ENCODE peak calls at places on chromosomes 4 and X, in five cellular contexts. N is DMS 273 treated with DMSO at 0.1 percent for 48 hours; I is NCI-H446 treated with DMSO at 0.1 percent for 48 hours; J is iris pigment epithelial cell; E is stimulated activated CD8-positive, alpha-beta memory T cell treated with anti-CD3 and anti-CD28 coated beads, Interleukin-2, amount 100 ng/mL, for 1 hour. D is an unnamed sample.

GRCh38 chr4:105059337-105059736 is 87.3 kb upstream of the TET2 start:
- DNase-seq in N (no peak), I (no peak), J (no peak), E (no peak), D (peak)

GRCh38 chrX:71623714-71624113 is 5.4 kb upstream of the CXCR3 start:
- DNase-seq in N (no peak), I (no peak), J (no peak), E (no peak), D (no peak)

GRCh38 chr4:180669637-180670036 is 1573.6 kb upstream of the TENM3 start:
- DNase-seq in N (no peak), I (no peak), J (peak), E (no peak), D (peak)

GRCh38 chrX:41922694-41923171 is 621 bp downstream of the CASK start:
- DNase-seq in N (no peak), I (no peak), J (peak), E (no peak), D (peak)

GRCh38 chr4:48575964-48576363 is 85.9 kb downstream of the ZAR1 start:
- DNase-seq in N (no peak), I (no peak), J (peak), E (no peak), D (peak)

GRCh38 chr4:123524958-123525628 is 128.5 kb downstream of the SPRY1 start:
- DNase-seq in N (no peak), I (no peak), J (peak), E (no peak), D (peak)

GRCh38 chrX:1323315-1323714 is 13.3 kb upstream of the IL3RA start:
- DNase-seq in N (no peak), I (no peak), J (peak), E (peak), D (peak)

GRCh38 chr4:121421594-121421993 is 40.8 kb upstream of the QRFPR start:
- DNase-seq in N (no peak), I (peak), J (no peak), E (no peak), D (peak)

GRCh38 chrX:124086411-124086810 is 124.9 kb downstream of the STAG2 start:
- DNase-seq in N (no peak), I (no peak), J (peak), E (no peak), D (no peak)

GRCh38 chr4:56218230-56218895 is 168.9 kb downstream of the AASDH start:
- DNase-seq in N (no peak), I (no peak), J (no peak), E (no peak), D (no peak)

GRCh38 chrX:110734894-110735541 is 60.6 kb downstream of the CHRDL1 start:
- DNase-seq in N (no peak), I (no peak), J (peak), E (no peak), D (peak)

GRCh38 chr4:151658959-151659593 is 101.7 kb downstream of the GATB start:
- DNase-seq in N (no peak), I (no peak), J (peak), E (no peak), D (peak)

GRCh38 chrX:42680651-42681050 is 97.3 kb downstream of the PPP1R2C start:
- DNase-seq in N (no peak), I (no peak), J (peak), E (no peak), D (peak)

GRCh38 chrX:151176351-151176750 is at the start of gene GPR50:
- DNase-seq in N (no peak), I (no peak), J (no peak), E (no peak), D (no peak)

GRCh38 chrX:46294234-46294633 is 251.0 kb downstream of the ZNF674 start:
- DNase-seq in N (no peak), I (no peak), J (peak), E (no peak), D (peak)

GRCh38 chrX:110671068-110671803 is 124.4 kb downstream of the CHRDL1 start:
- DNase-seq in N (no peak), I (no peak), J (peak), E (no peak), D (peak)

GRCh38 chrX:111411591-111412371 is at the start of gene DCX:
- DNase-seq in N (no peak), I (peak), J (no peak), E (no peak), D (no peak)

GRCh38 chr4:2939383-2940243 is 23.6 kb downstream of the NOP14 start:
- DNase-seq in N (no peak), I (no peak), J (no peak), E (no peak), D (no peak)

GRCh38 chr4:104975617-104976016 is 171.1 kb upstream of the TET2 start:
- DNase-seq in N (no peak), I (no peak), J (no peak), E (no peak), D (no peak)

GRCh38 chrX:15751160-15751819 is 13.2 kb downstream of the CA5B start:
- DNase-seq in N (no peak), I (no peak), J (no peak), E (no peak), D (peak)

GRCh38 chr4:2426711-2427275 is 8.0 kb downstream of the CFAP99 start:
- DNase-seq in N (no peak), I (no peak), J (no peak), E (no peak), D (no peak)

GRCh38 chrX:46180258-46180687 is 364.9 kb downstream of the ZNF674 start:
- DNase-seq in N (no peak), I (no peak), J (peak), E (no peak), D (peak)

GRCh38 chrX:74023203-74023602 is 280.8 kb upstream of the ZCCHC13 start:
- DNase-seq in N (no peak), I (no peak), J (no peak), E (no peak), D (peak)

GRCh38 chr4:114615435-114615834 is 16.8 kb downstream of the UGT8 start:
- DNase-seq in N (no peak), I (no peak), J (no peak), E (no peak), D (no peak)